ENCODE peak calls at places on chromosomes 7 and 10, in nine cellular contexts. One of them, this sample, is unnamed.

GRCh38 chr7:48244902-48245301 is 73.6 kb downstream of the ABCA13 start:
- DNase-seq in psoas muscle: no peak
- DNase-seq in cardiac muscle cell: no peak
- DNase-seq in T47D: no peak
- DNase-seq in neuronal stem cell: no peak
- DNase-seq in CD4-positive, alpha-beta memory T cell: no peak
- DNase-seq in ovary: no peak
- DNase-seq in amniotic stem cell: no peak
- DNase-seq in NCI-H1436 treated with DMSO at 0.1 percent for 48 hours: no peak
- DNase-seq in this sample: no peak

GRCh38 chr7:157601530-157601929 is 264.7 kb downstream of the DNAJB6 start:
- DNase-seq in psoas muscle: no peak
- DNase-seq in cardiac muscle cell: no peak
- DNase-seq in T47D: no peak
- DNase-seq in neuronal stem cell: no peak
- DNase-seq in CD4-positive, alpha-beta memory T cell: no peak
- DNase-seq in ovary: no peak
- DNase-seq in amniotic stem cell: no peak
- DNase-seq in NCI-H1436 treated with DMSO at 0.1 percent for 48 hours: no peak
- DNase-seq in this sample: no peak

GRCh38 chr7:5248201-5248885 is 34.4 kb upstream of the SLC29A4 start:
- DNase-seq in psoas muscle: peak; percentile 59
- DNase-seq in cardiac muscle cell: no peak
- DNase-seq in T47D: no peak
- DNase-seq in neuronal stem cell: no peak
- DNase-seq in CD4-positive, alpha-beta memory T cell: no peak
- DNase-seq in ovary: peak; percentile 92
- DNase-seq in amniotic stem cell: no peak
- DNase-seq in NCI-H1436 treated with DMSO at 0.1 percent for 48 hours: no peak
- DNase-seq in this sample: no peak

GRCh38 chr7:72540106-72540611 is 128.0 kb upstream of the CALN1 start:
- DNase-seq in psoas muscle: no peak
- DNase-seq in cardiac muscle cell: no peak
- DNase-seq in T47D: no peak
- DNase-seq in neuronal stem cell: no peak
- DNase-seq in CD4-positive, alpha-beta memory T cell: no peak
- DNase-seq in ovary: no peak
- DNase-seq in amniotic stem cell: no peak
- DNase-seq in NCI-H1436 treated with DMSO at 0.1 percent for 48 hours: no peak
- DNase-seq in this sample: no peak

GRCh38 chr7:151756076-151756731 is 120.7 kb downstream of the PRKAG2 start:
- DNase-seq in psoas muscle: no peak
- DNase-seq in cardiac muscle cell: no peak
- DNase-seq in T47D: no peak
- DNase-seq in neuronal stem cell: no peak
- DNase-seq in CD4-positive, alpha-beta memory T cell: peak; percentile 49
- DNase-seq in ovary: peak; percentile 35
- DNase-seq in amniotic stem cell: no peak
- DNase-seq in NCI-H1436 treated with DMSO at 0.1 percent for 48 hours: no peak
- DNase-seq in this sample: peak; percentile 33

GRCh38 chr7:27689045-27689877 is 26.6 kb upstream of the HIBADH start:
- DNase-seq in psoas muscle: no peak
- DNase-seq in cardiac muscle cell: peak; percentile 5
- DNase-seq in T47D: peak; percentile 48
- DNase-seq in neuronal stem cell: peak; percentile 4
- DNase-seq in CD4-positive, alpha-beta memory T cell: peak; percentile 1
- DNase-seq in ovary: no peak
- DNase-seq in amniotic stem cell: no peak
- DNase-seq in NCI-H1436 treated with DMSO at 0.1 percent for 48 hours: no peak
- DNase-seq in this sample: no peak

GRCh38 chr7:117053407-117053806 is 100.1 kb downstream of the ST7 start:
- DNase-seq in psoas muscle: no peak
- DNase-seq in cardiac muscle cell: no peak
- DNase-seq in T47D: no peak
- DNase-seq in neuronal stem cell: no peak
- DNase-seq in CD4-positive, alpha-beta memory T cell: no peak
- DNase-seq in ovary: no peak
- DNase-seq in amniotic stem cell: no peak
- DNase-seq in NCI-H1436 treated with DMSO at 0.1 percent for 48 hours: no peak
- DNase-seq in this sample: no peak

GRCh38 chr7:36040679-36041078 is 112.4 kb upstream of the EEPD1 start:
- DNase-seq in psoas muscle: no peak
- DNase-seq in cardiac muscle cell: no peak
- DNase-seq in T47D: no peak
- DNase-seq in neuronal stem cell: no peak
- DNase-seq in CD4-positive, alpha-beta memory T cell: no peak
- DNase-seq in ovary: no peak
- DNase-seq in amniotic stem cell: peak; percentile 21
- DNase-seq in NCI-H1436 treated with DMSO at 0.1 percent for 48 hours: no peak
- DNase-seq in this sample: no peak

GRCh38 chr10:97882142-97883091 is 32.8 kb downstream of the GOLGA7B start:
- DNase-seq in psoas muscle: no peak
- DNase-seq in cardiac muscle cell: no peak
- DNase-seq in T47D: no peak
- DNase-seq in neuronal stem cell: no peak
- DNase-seq in CD4-positive, alpha-beta memory T cell: no peak
- DNase-seq in ovary: no peak
- DNase-seq in amniotic stem cell: peak; percentile 60
- DNase-seq in NCI-H1436 treated with DMSO at 0.1 percent for 48 hours: no peak
- DNase-seq in this sample: no peak

GRCh38 chr10:59346321-59346720 is 16.0 kb downstream of the FAM13C start:
- DNase-seq in psoas muscle: peak; percentile 25
- DNase-seq in cardiac muscle cell: peak; percentile 48
- DNase-seq in T47D: no peak
- DNase-seq in neuronal stem cell: no peak
- DNase-seq in CD4-positive, alpha-beta memory T cell: no peak
- DNase-seq in ovary: no peak
- DNase-seq in amniotic stem cell: no peak
- DNase-seq in NCI-H1436 treated with DMSO at 0.1 percent for 48 hours: no peak
- DNase-seq in this sample: no peak

GRCh38 chr7:44056681-44057080 is 8.7 kb downstream of the PGAM2 start:
- DNase-seq in psoas muscle: no peak
- DNase-seq in cardiac muscle cell: no peak
- DNase-seq in T47D: no peak
- DNase-seq in neuronal stem cell: no peak
- DNase-seq in CD4-positive, alpha-beta memory T cell: no peak
- DNase-seq in ovary: peak; percentile 7
- DNase-seq in amniotic stem cell: no peak
- DNase-seq in NCI-H1436 treated with DMSO at 0.1 percent for 48 hours: no peak
- DNase-seq in this sample: no peak

GRCh38 chr7:1917221-1918062 is 247.4 kb downstream of the ELFN1 start:
- DNase-seq in psoas muscle: no peak
- DNase-seq in cardiac muscle cell: no peak
- DNase-seq in T47D: no peak
- DNase-seq in neuronal stem cell: no peak
- DNase-seq in CD4-positive, alpha-beta memory T cell: no peak
- DNase-seq in ovary: no peak
- DNase-seq in amniotic stem cell: no peak
- DNase-seq in NCI-H1436 treated with DMSO at 0.1 percent for 48 hours: no peak
- DNase-seq in this sample: no peak

GRCh38 chr7:143929224-143929920 is 5.7 kb upstream of the OR2F2 start:
- DNase-seq in psoas muscle: no peak
- DNase-seq in cardiac muscle cell: no peak
- DNase-seq in T47D: no peak
- DNase-seq in neuronal stem cell: no peak
- DNase-seq in CD4-positive, alpha-beta memory T cell: no peak
- DNase-seq in ovary: no peak
- DNase-seq in amniotic stem cell: no peak
- DNase-seq in NCI-H1436 treated with DMSO at 0.1 percent for 48 hours: no peak
- DNase-seq in this sample: no peak

GRCh38 chr10:69912584-69912983 is 110.9 kb downstream of the COL13A1 start:
- DNase-seq in psoas muscle: no peak
- DNase-seq in cardiac muscle cell: no peak
- DNase-seq in T47D: no peak
- DNase-seq in neuronal stem cell: no peak
- DNase-seq in CD4-positive, alpha-beta memory T cell: no peak
- DNase-seq in ovary: peak; percentile 43
- DNase-seq in amniotic stem cell: no peak
- DNase-seq in NCI-H1436 treated with DMSO at 0.1 percent for 48 hours: no peak
- DNase-seq in this sample: no peak

GRCh38 chr7:2807846-2808772 is 36.0 kb downstream of the GNA12 start:
- DNase-seq in psoas muscle: no peak
- DNase-seq in cardiac muscle cell: no peak
- DNase-seq in T47D: no peak
- DNase-seq in neuronal stem cell: no peak
- DNase-seq in CD4-positive, alpha-beta memory T cell: no peak
- DNase-seq in ovary: no peak
- DNase-seq in amniotic stem cell: no peak
- DNase-seq in NCI-H1436 treated with DMSO at 0.1 percent for 48 hours: no peak
- DNase-seq in this sample: no peak

GRCh38 chr7:19621740-19622139 is 87.1 kb downstream of the POLR1F start:
- DNase-seq in psoas muscle: no peak
- DNase-seq in cardiac muscle cell: no peak
- DNase-seq in T47D: no peak
- DNase-seq in neuronal stem cell: no peak
- DNase-seq in CD4-positive, alpha-beta memory T cell: no peak
- DNase-seq in ovary: no peak
- DNase-seq in amniotic stem cell: no peak
- DNase-seq in NCI-H1436 treated with DMSO at 0.1 percent for 48 hours: no peak
- DNase-seq in this sample: no peak

GRCh38 chr7:9192969-9193368 is 759.6 kb downstream of the NXPH1 start:
- DNase-seq in psoas muscle: no peak
- DNase-seq in cardiac muscle cell: no peak
- DNase-seq in T47D: no peak
- DNase-seq in neuronal stem cell: no peak
- DNase-seq in CD4-positive, alpha-beta memory T cell: no peak
- DNase-seq in ovary: no peak
- DNase-seq in amniotic stem cell: no peak
- DNase-seq in NCI-H1436 treated with DMSO at 0.1 percent for 48 hours: no peak
- DNase-seq in this sample: no peak

GRCh38 chr10:120456626-120457430 is at the start of gene PLPP4:
- DNase-seq in psoas muscle: no peak
- DNase-seq in cardiac muscle cell: peak; percentile 76
- DNase-seq in T47D: peak; percentile 28
- DNase-seq in neuronal stem cell: peak; percentile 48
- DNase-seq in CD4-positive, alpha-beta memory T cell: no peak
- DNase-seq in ovary: peak; percentile 18
- DNase-seq in amniotic stem cell: no peak
- DNase-seq in NCI-H1436 treated with DMSO at 0.1 percent for 48 hours: no peak
- DNase-seq in this sample: no peak